ENCODE peak calls at places on chromosomes 11 and 22, in five cellular contexts. M, C, X, L and I are unnamed samples.

GRCh38 chr11:6456361-6457073 is 15.7 kb upstream of the HPX start:
- DNase-seq in C (no peak), M (no peak), X (no peak), L (no peak), I (no peak)

GRCh38 chr11:64585150-64585549 is 5.9 kb upstream of the SLC22A12 start:
- DNase-seq in C (no peak), L (no peak), X (peak; percentile 17), M (no peak), I (no peak)

GRCh38 chr11:64877390-64878222 is 815 bp downstream of the EHD1 start:
- DNase-seq in X (no peak), M (no peak), L (no peak), C (no peak), I (no peak)

GRCh38 chr11:31233425-31233824 is 136.1 kb downstream of the DCDC1 start:
- DNase-seq in X (no peak), L (peak; percentile 52), C (no peak), M (no peak), I (no peak)

GRCh38 chr22:42930810-42931420 is 73.8 kb upstream of the ARFGAP3 start:
- DNase-seq in C (no peak), M (peak; percentile 63), L (peak; percentile 33), X (no peak), I (peak; percentile 71)

GRCh38 chr11:15770798-15771414 is 585.4 kb downstream of the SOX6 start:
- DNase-seq in C (peak; percentile 31), X (no peak), L (peak; percentile 36), M (peak; percentile 27), I (peak; percentile 72)

GRCh38 chr11:70675697-70676374 is 277.5 kb downstream of the CTTN start:
- DNase-seq in X (no peak), M (no peak), L (peak; percentile 11), C (peak; percentile 63), I (no peak)

GRCh38 chr11:101034076-101034475 is 95.5 kb downstream of the PGR start:
- DNase-seq in C (no peak), L (no peak), M (peak; percentile 70), X (no peak), I (peak; percentile 70)

GRCh38 chr11:101915811-101916291 is 471 bp downstream of the ANGPTL5 start:
- DNase-seq in L (peak; percentile 45), M (no peak), X (no peak), C (no peak), I (no peak)

GRCh38 chr22:39597236-39597869 is 26.8 kb downstream of the CACNA1I start:
- DNase-seq in X (no peak), C (no peak), L (no peak), M (no peak), I (no peak)

GRCh38 chr11:86509579-86509978 is 134.9 kb downstream of the CCDC81 start:
- DNase-seq in L (peak; percentile 51), C (peak; percentile 69), X (no peak), M (no peak), I (no peak)

GRCh38 chr11:2466869-2467694 is 22.3 kb downstream of the KCNQ1 start:
- DNase-seq in M (no peak), C (peak; percentile 48), X (no peak), L (no peak), I (no peak)

GRCh38 chr11:10893713-10894112 is 35.9 kb upstream of the ZBED5 start:
- DNase-seq in M (no peak), X (no peak), L (peak; percentile 90), C (peak; percentile 57), I (no peak)

GRCh38 chr22:24550028-24550901 is 4.7 kb downstream of the GUCD1 start:
- DNase-seq in X (no peak), M (peak; percentile 25), C (peak; percentile 97), L (peak; percentile 65), I (peak; percentile 55)

GRCh38 chr11:28463826-28464225 is 355.6 kb downstream of the METTL15 start:
- DNase-seq in M (no peak), C (no peak), L (no peak), X (no peak), I (no peak)

GRCh38 chr11:94130589-94131362 is 2.1 kb downstream of the PANX1 start:
- DNase-seq in C (no peak), L (no peak), M (no peak), X (no peak), I (peak; percentile 49)

GRCh38 chr11:122215244-122215992 is 99.4 kb upstream of the BLID start:
- DNase-seq in X (peak; percentile 79), M (peak; percentile 80), C (peak; percentile 49), L (peak; percentile 47), I (peak; percentile 93)

GRCh38 chr22:27032121-27032761 is 374.9 kb downstream of the MIAT start:
- DNase-seq in C (no peak), L (no peak), X (no peak), M (no peak), I (peak; percentile 64)

GRCh38 chr22:40642316-40642715 is 5.8 kb upstream of the MRTFA start:
- DNase-seq in L (no peak), C (no peak), X (no peak), M (no peak), I (no peak)

GRCh38 chr22:33082221-33082620 is 24.0 kb upstream of the SYN3 start:
- DNase-seq in M (no peak), X (no peak), C (no peak), L (no peak), I (no peak)

GRCh38 chr11:64859542-64860414 is 15.3 kb upstream of the CDC42BPG start:
- DNase-seq in M (no peak), L (no peak), C (peak; percentile 57), X (no peak), I (peak; percentile 58)

GRCh38 chr11:130738618-130739017 is 177.7 kb downstream of the SNX19 start:
- DNase-seq in C (no peak), X (no peak), M (no peak), L (no peak), I (no peak)

GRCh38 chr11:86811637-86812321 is 11.4 kb downstream of the PRSS23 start:
- DNase-seq in L (peak; percentile 84), C (peak; percentile 86), X (no peak), M (no peak), I (no peak)

GRCh38 chr11:125256471-125257010 is 92.0 kb downstream of the PKNOX2 start:
- DNase-seq in M (no peak), X (no peak), C (no peak), L (no peak), I (no peak)

GRCh38 chr11:4641501-4641900 is 2.3 kb upstream of the OR51E1 start:
- DNase-seq in C (no peak), M (no peak), X (no peak), L (no peak), I (no peak)

GRCh38 chr11:132258865-132259264 is 888.5 kb downstream of the NTM start:
- DNase-seq in C (no peak), M (no peak), L (no peak), X (no peak), I (no peak)

GRCh38 chr11:61820174-61820573 is 3.4 kb upstream of the FADS1 start:
- DNase-seq in L (peak; percentile 66), M (no peak), C (peak; percentile 90), X (no peak), I (no peak)

GRCh38 chr11:71410363-71410966 is 37.7 kb downstream of the DHCR7 start:
- DNase-seq in X (no peak), C (no peak), M (no peak), L (no peak), I (no peak)

GRCh38 chr11:125348704-125349635 is 147.1 kb downstream of the FEZ1 start:
- DNase-seq in C (peak; percentile 22), L (peak; percentile 4), M (peak; percentile 55), X (no peak), I (peak; percentile 84)

GRCh38 chr11:44812971-44813370 is 86.2 kb downstream of the TSPAN18 start:
- DNase-seq in L (no peak), C (no peak), M (no peak), X (no peak), I (no peak)

GRCh38 chr22:46823654-46824053 is 61.2 kb downstream of the TBC1D22A start:
- DNase-seq in C (no peak), M (no peak), X (no peak), L (no peak), I (no peak)

DNA sequence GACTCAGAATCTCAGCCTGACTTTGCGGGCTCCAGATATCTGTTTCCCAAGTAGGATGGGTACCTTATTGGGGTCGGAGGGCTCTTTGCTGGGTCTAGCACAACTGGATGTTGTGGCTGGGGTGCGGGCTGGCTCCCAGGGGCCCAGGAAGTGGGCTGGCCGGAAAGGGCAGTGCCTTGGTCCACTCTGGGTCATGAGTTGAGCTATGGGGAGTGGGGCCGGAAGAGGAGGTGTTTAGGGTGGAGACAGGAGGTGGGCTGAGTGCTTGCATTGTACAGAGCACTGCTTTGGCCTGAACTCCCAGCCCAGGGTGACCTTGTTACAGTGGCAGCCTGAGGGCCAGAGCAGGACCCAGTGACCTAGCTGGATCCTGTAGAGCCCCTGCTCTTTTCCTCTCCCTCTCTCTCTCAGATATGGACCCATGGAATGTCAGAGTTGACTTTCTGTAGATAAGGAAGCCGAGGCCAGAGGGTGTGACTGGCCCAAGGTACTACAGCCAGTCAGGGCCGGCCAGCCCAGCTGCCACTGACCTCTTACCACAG is 13.2 kb downstream of the PHLDB1 start:
- DNase-seq in X (no peak), L (no peak), C (no peak), M (peak; percentile 53), I (peak; percentile 69)
- H3K4me1 ChIP-seq in X (peaks cover 81% of the 10 kb centered on the region), L (peaks cover 82% of the 10 kb centered on the region), C (peaks cover 11% of the 10 kb centered on the region), M (peaks cover 99% of the 10 kb centered on the region), I (peaks cover 26% of the 10 kb centered on the region)

GRCh38 chr22:50272103-50272782 is 2.1 kb upstream of the MAPK11 start:
- DNase-seq in C (no peak), M (no peak), X (no peak), L (no peak), I (no peak)
- H3K4me3 ChIP-seq in C (no peak overlapping the region), M (peak overlapping the region; percentile 67), X (peak overlapping the region; percentile 63), L (no peak overlapping the region), I (no peak overlapping the region)

DNA sequence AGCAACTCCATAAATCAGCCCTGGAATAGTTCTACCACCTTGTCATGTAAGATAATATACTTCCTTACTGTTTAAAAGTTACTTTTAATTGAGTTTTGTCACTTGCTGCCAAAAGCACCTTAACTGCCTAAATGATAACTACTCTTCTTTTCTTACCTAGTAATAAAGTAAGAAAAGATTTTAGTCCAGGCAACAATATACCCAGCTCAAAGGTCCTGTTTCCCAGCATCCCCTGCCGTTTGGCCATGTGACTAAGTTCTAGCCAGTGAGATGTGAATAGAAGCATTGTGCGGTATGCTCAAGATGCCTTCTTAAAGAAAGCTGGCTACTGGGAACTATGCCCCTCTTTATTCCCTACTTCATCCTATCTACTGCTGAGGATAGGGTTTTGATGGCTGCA is 39.4 kb upstream of the CCDC34 start:
- DNase-seq in L (no peak), C (no peak), X (no peak), M (no peak), I (no peak)
- H3K27ac ChIP-seq in L (peak overlapping the region; percentile 90), C (no peak overlapping the region), X (no peak overlapping the region), M (no peak overlapping the region), I (no peak overlapping the region)

DNA sequence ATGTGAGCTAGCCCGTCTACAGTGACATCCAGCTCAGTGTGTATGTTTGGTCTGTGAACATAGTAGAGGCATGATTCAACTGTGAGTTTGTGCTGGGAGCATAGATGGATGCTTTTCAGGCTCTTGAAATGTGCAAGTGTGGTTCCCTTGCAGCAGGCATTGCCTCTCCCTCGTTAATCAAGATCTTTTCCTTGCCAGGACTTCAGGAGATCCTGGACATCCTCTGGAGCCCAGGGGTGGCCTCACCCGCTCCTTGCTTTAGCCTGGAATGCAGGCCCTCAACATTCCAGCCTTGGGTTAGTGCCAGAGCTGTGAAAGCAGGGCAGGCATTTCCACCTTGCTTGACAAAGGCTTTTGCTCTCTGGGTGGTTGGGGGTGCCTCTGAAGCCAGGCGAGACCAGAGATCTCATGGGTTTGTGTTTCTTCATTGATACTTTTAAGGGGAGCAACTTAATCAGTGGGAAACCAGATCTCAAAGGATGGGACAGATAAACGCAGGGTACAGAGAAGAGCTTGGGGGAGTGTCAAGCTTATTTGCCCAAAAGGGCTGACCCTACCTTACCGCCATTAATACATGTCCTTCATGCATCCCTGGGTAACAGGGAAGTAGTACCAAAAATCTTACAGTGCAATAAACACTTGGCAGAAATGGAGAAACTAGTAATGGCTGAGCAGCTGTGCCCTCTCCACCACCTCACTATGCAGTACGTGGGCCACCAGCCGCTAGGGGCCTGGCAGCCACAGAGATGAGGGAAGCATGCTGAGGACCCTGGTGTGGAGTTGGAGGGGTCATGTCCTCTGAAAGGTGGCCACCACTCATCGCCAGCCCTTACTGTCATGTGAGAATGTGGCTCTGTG is 72.1 kb downstream of the PTPRJ start:
- DNase-seq in M (no peak), L (peak; percentile 62), C (peak; percentile 15), X (no peak), I (no peak)
- H3K4me1 ChIP-seq in M (peaks cover 26% of the 10 kb centered on the region), L (peaks cover 81% of the 10 kb centered on the region), C (no peaks in the 10 kb centered on the region), X (peaks cover 36% of the 10 kb centered on the region), I (peaks cover 4% of the 10 kb centered on the region)